ENCODE peak calls at places on chromosome 5, in ten cellular contexts. One of them, this sample, is unnamed.

GRCh38 chr5:67059747-67060490 is 136.7 kb downstream of the CD180 start:
- DNase-seq in HFF-Myc: no peak
- DNase-seq in HCT116: no peak
- DNase-seq in stomach: no peak
- DNase-seq in CD8-positive, alpha-beta T cell: no peak
- DNase-seq in K562: no peak
- DNase-seq in mucosa of descending colon: no peak
- DNase-seq in RWPE2: no peak
- DNase-seq in A549: no peak
- DNase-seq in upper lobe of left lung: no peak
- DNase-seq in this sample: peak

GRCh38 chr5:10682429-10682746 is 78.6 kb downstream of the DAP start:
- DNase-seq in HFF-Myc: no peak
- DNase-seq in HCT116: no peak
- DNase-seq in stomach: no peak
- DNase-seq in CD8-positive, alpha-beta T cell: no peak
- DNase-seq in K562: no peak
- DNase-seq in mucosa of descending colon: no peak
- DNase-seq in RWPE2: peak
- DNase-seq in A549: no peak
- DNase-seq in upper lobe of left lung: peak
- DNase-seq in this sample: no peak

GRCh38 chr5:168471785-168472184 is 14.5 kb upstream of the RARS1 start:
- DNase-seq in HFF-Myc: peak
- DNase-seq in HCT116: no peak
- DNase-seq in stomach: no peak
- DNase-seq in CD8-positive, alpha-beta T cell: no peak
- DNase-seq in K562: no peak
- DNase-seq in mucosa of descending colon: no peak
- DNase-seq in RWPE2: no peak
- DNase-seq in A549: no peak
- DNase-seq in upper lobe of left lung: no peak
- DNase-seq in this sample: no peak

GRCh38 chr5:141100243-141100805 is at the start of gene PCDHB3:
- DNase-seq in HFF-Myc: peak
- DNase-seq in HCT116: peak
- DNase-seq in stomach: no peak
- DNase-seq in CD8-positive, alpha-beta T cell: no peak
- DNase-seq in K562: peak
- DNase-seq in mucosa of descending colon: no peak
- DNase-seq in RWPE2: no peak
- DNase-seq in A549: no peak
- DNase-seq in upper lobe of left lung: no peak
- DNase-seq in this sample: no peak

GRCh38 chr5:34586117-34586885 is 69.8 kb upstream of the RAI14 start:
- DNase-seq in HFF-Myc: no peak
- DNase-seq in HCT116: no peak
- DNase-seq in stomach: no peak
- DNase-seq in CD8-positive, alpha-beta T cell: no peak
- DNase-seq in K562: peak
- DNase-seq in mucosa of descending colon: no peak
- DNase-seq in RWPE2: no peak
- DNase-seq in A549: peak
- DNase-seq in upper lobe of left lung: no peak
- DNase-seq in this sample: no peak

GRCh38 chr5:100623719-100624118 is 88.5 kb downstream of the FAM174A start:
- DNase-seq in HFF-Myc: no peak
- DNase-seq in HCT116: no peak
- DNase-seq in stomach: no peak
- DNase-seq in CD8-positive, alpha-beta T cell: no peak
- DNase-seq in K562: peak
- DNase-seq in mucosa of descending colon: no peak
- DNase-seq in RWPE2: no peak
- DNase-seq in A549: no peak
- DNase-seq in upper lobe of left lung: no peak
- DNase-seq in this sample: peak

GRCh38 chr5:159533197-159533596 is 202.9 kb upstream of the IL12B start:
- DNase-seq in HFF-Myc: no peak
- DNase-seq in HCT116: no peak
- DNase-seq in stomach: no peak
- DNase-seq in CD8-positive, alpha-beta T cell: no peak
- DNase-seq in K562: no peak
- DNase-seq in mucosa of descending colon: no peak
- DNase-seq in RWPE2: no peak
- DNase-seq in A549: no peak
- DNase-seq in upper lobe of left lung: no peak
- DNase-seq in this sample: no peak

GRCh38 chr5:72255237-72255636 is 64.8 kb downstream of the MRPS27 start:
- DNase-seq in HFF-Myc: no peak
- DNase-seq in HCT116: no peak
- DNase-seq in stomach: no peak
- DNase-seq in CD8-positive, alpha-beta T cell: no peak
- DNase-seq in K562: no peak
- DNase-seq in mucosa of descending colon: peak
- DNase-seq in RWPE2: no peak
- DNase-seq in A549: no peak
- DNase-seq in upper lobe of left lung: no peak
- DNase-seq in this sample: no peak

GRCh38 chr5:177403826-177404640 is 3.6 kb upstream of the PFN3 start:
- DNase-seq in HFF-Myc: no peak
- DNase-seq in HCT116: peak
- DNase-seq in stomach: peak
- DNase-seq in CD8-positive, alpha-beta T cell: peak
- DNase-seq in K562: peak
- DNase-seq in mucosa of descending colon: peak
- DNase-seq in RWPE2: peak
- DNase-seq in A549: peak
- DNase-seq in upper lobe of left lung: peak
- DNase-seq in this sample: no peak

GRCh38 chr5:177399903-177400868 is at the start of gene PFN3:
- DNase-seq in HFF-Myc: no peak
- DNase-seq in HCT116: no peak
- DNase-seq in stomach: peak
- DNase-seq in CD8-positive, alpha-beta T cell: no peak
- DNase-seq in K562: no peak
- DNase-seq in mucosa of descending colon: peak
- DNase-seq in RWPE2: no peak
- DNase-seq in A549: no peak
- DNase-seq in upper lobe of left lung: peak
- DNase-seq in this sample: no peak

GRCh38 chr5:177403194-177403825 is 2.8 kb upstream of the PFN3 start:
- DNase-seq in HFF-Myc: no peak
- DNase-seq in HCT116: no peak
- DNase-seq in stomach: peak
- DNase-seq in CD8-positive, alpha-beta T cell: peak
- DNase-seq in K562: peak
- DNase-seq in mucosa of descending colon: peak
- DNase-seq in RWPE2: peak
- DNase-seq in A549: peak
- DNase-seq in upper lobe of left lung: peak
- DNase-seq in this sample: no peak

GRCh38 chr5:177404641-177405134 is 4.2 kb upstream of the PFN3 start:
- DNase-seq in HFF-Myc: no peak
- DNase-seq in HCT116: no peak
- DNase-seq in stomach: no peak
- DNase-seq in CD8-positive, alpha-beta T cell: no peak
- DNase-seq in K562: no peak
- DNase-seq in mucosa of descending colon: no peak
- DNase-seq in RWPE2: no peak
- DNase-seq in A549: no peak
- DNase-seq in upper lobe of left lung: no peak
- DNase-seq in this sample: no peak

DNA sequence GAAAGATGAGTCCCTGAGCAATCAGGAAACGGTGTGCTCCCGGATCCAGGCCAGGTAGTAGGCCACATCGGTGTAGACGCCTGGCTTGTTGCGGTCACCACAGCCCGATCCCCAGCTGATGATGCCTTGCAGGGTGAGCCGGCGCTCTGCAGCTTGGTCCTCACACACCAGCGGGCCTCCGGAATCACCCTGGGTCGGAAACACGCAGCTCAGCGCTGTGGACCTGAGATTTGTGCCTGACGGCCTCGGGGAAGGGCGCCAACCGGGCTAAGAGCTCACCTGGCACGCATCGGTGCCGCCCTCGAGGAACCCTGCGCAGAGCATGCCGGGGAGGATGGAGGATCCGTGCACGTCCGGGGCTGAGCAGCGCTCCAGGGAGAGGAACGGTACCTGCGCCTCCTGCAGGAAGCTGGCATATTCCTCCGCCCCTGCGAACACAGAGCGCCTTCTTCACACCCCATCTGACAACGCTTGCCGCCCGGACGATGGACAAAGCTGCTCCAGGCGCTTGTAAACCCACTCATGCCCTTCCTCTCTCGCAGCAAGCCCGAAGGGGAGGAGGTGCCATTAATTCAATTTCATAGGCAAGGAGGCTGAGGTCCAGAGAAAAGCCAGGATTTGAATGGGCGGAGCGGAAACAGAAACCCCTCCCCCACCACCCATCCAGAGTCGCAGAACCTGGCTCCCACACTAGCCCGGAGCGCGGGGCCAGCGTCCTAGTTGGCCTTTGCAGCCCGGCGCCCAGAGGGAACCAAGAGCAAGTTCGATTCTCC is 2.0 kb upstream of the PFN3 start:
- DNase-seq in HFF-Myc: no peak
- DNase-seq in HCT116: peak
- DNase-seq in stomach: peak
- DNase-seq in CD8-positive, alpha-beta T cell: peak
- DNase-seq in K562: no peak
- DNase-seq in mucosa of descending colon: peak
- DNase-seq in RWPE2: peak
- DNase-seq in A549: peak
- DNase-seq in upper lobe of left lung: peak
- DNase-seq in this sample: no peak
- TF ChIP-seq CTCF in HFF-Myc: peak
- TF ChIP-seq CTCF in HCT116: no peak
- TF ChIP-seq CTCF in stomach: peak
- TF ChIP-seq CTCF in CD8-positive, alpha-beta T cell: no peak
- TF ChIP-seq CTCF in K562: no peak
- TF ChIP-seq CTCF in mucosa of descending colon: peak
- TF ChIP-seq CTCF in RWPE2: peak
- TF ChIP-seq CTCF in A549: peak
- TF ChIP-seq CTCF in upper lobe of left lung: peak
- TF ChIP-seq CTCF in this sample: peak

DNA sequence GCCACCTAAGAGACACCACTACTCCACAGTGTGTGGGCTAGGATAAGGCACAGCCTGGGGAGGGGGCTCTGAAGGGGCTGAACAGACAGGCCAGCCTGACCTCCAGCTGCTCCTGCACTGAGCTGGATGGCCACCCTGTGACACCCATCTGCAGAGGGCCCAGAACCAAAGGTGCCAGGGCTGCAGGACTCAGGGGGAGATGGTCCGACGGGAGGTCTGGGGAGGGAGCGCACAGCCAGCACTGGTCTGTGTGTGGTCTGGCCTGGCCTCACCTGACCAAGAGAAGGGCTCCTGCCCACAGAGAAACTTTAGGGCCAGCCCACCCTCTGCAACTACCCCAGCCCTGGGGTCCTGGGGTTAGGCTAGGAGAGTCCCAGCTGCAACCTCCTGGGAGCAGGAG is 789 bp downstream of the LTC4S start:
- DNase-seq in HFF-Myc: no peak
- DNase-seq in HCT116: no peak
- DNase-seq in stomach: no peak
- DNase-seq in CD8-positive, alpha-beta T cell: no peak
- DNase-seq in K562: no peak
- DNase-seq in mucosa of descending colon: no peak
- DNase-seq in RWPE2: no peak
- DNase-seq in A549: no peak
- DNase-seq in upper lobe of left lung: no peak
- DNase-seq in this sample: no peak
- H3K4me3 ChIP-seq in HFF-Myc: no peak
- H3K4me3 ChIP-seq in HCT116: peak
- H3K4me3 ChIP-seq in stomach: peak
- H3K4me3 ChIP-seq in CD8-positive, alpha-beta T cell: peak
- H3K4me3 ChIP-seq in K562: no peak
- H3K4me3 ChIP-seq in mucosa of descending colon: no peak
- H3K4me3 ChIP-seq in RWPE2: no peak
- H3K4me3 ChIP-seq in A549: no peak
- H3K4me3 ChIP-seq in upper lobe of left lung: no peak
- H3K4me3 ChIP-seq in this sample: no peak

GRCh38 chr5:38438757-38439156 is 117.7 kb downstream of the LIFR start:
- DNase-seq in HFF-Myc: no peak
- DNase-seq in HCT116: no peak
- DNase-seq in stomach: no peak
- DNase-seq in CD8-positive, alpha-beta T cell: no peak
- DNase-seq in K562: no peak
- DNase-seq in mucosa of descending colon: no peak
- DNase-seq in RWPE2: no peak
- DNase-seq in A549: no peak
- DNase-seq in upper lobe of left lung: no peak
- DNase-seq in this sample: no peak

GRCh38 chr5:38431242-38431853 is 125.1 kb downstream of the LIFR start:
- DNase-seq in HFF-Myc: no peak
- DNase-seq in HCT116: no peak
- DNase-seq in stomach: no peak
- DNase-seq in CD8-positive, alpha-beta T cell: no peak
- DNase-seq in K562: no peak
- DNase-seq in mucosa of descending colon: no peak
- DNase-seq in RWPE2: no peak
- DNase-seq in A549: no peak
- DNase-seq in upper lobe of left lung: no peak
- DNase-seq in this sample: no peak

GRCh38 chr5:38434981-38435710 is 121.3 kb downstream of the LIFR start:
- DNase-seq in HFF-Myc: no peak
- DNase-seq in HCT116: no peak
- DNase-seq in stomach: no peak
- DNase-seq in CD8-positive, alpha-beta T cell: no peak
- DNase-seq in K562: no peak
- DNase-seq in mucosa of descending colon: no peak
- DNase-seq in RWPE2: no peak
- DNase-seq in A549: no peak
- DNase-seq in upper lobe of left lung: no peak
- DNase-seq in this sample: no peak

GRCh38 chr5:38433160-38433861 is 123.1 kb downstream of the LIFR start:
- DNase-seq in HFF-Myc: peak
- DNase-seq in HCT116: no peak
- DNase-seq in stomach: no peak
- DNase-seq in CD8-positive, alpha-beta T cell: no peak
- DNase-seq in K562: no peak
- DNase-seq in mucosa of descending colon: no peak
- DNase-seq in RWPE2: no peak
- DNase-seq in A549: no peak
- DNase-seq in upper lobe of left lung: no peak
- DNase-seq in this sample: peak
- TF ChIP-seq CTCF in HFF-Myc: no peak
- TF ChIP-seq CTCF in HCT116: no peak
- TF ChIP-seq CTCF in stomach: no peak
- TF ChIP-seq CTCF in CD8-positive, alpha-beta T cell: no peak
- TF ChIP-seq CTCF in K562: no peak
- TF ChIP-seq CTCF in mucosa of descending colon: no peak
- TF ChIP-seq CTCF in RWPE2: no peak
- TF ChIP-seq CTCF in A549: no peak
- TF ChIP-seq CTCF in upper lobe of left lung: no peak
- TF ChIP-seq CTCF in this sample: peak

GRCh38 chr5:134465856-134466240 is 54.2 kb upstream of the CDKN2AIPNL start:
- DNase-seq in HFF-Myc: peak
- DNase-seq in HCT116: peak
- DNase-seq in stomach: peak
- DNase-seq in CD8-positive, alpha-beta T cell: peak
- DNase-seq in K562: peak
- DNase-seq in mucosa of descending colon: peak
- DNase-seq in RWPE2: peak
- DNase-seq in A549: peak
- DNase-seq in upper lobe of left lung: peak
- DNase-seq in this sample: peak

GRCh38 chr5:134468921-134469400 is 56.5 kb upstream of the JADE2 start:
- DNase-seq in HFF-Myc: no peak
- DNase-seq in HCT116: no peak
- DNase-seq in stomach: no peak
- DNase-seq in CD8-positive, alpha-beta T cell: no peak
- DNase-seq in K562: no peak
- DNase-seq in mucosa of descending colon: no peak
- DNase-seq in RWPE2: peak
- DNase-seq in A549: no peak
- DNase-seq in upper lobe of left lung: no peak
- DNase-seq in this sample: no peak

GRCh38 chr5:134466241-134467069 is 54.8 kb upstream of the CDKN2AIPNL start:
- DNase-seq in HFF-Myc: peak
- DNase-seq in HCT116: peak
- DNase-seq in stomach: peak
- DNase-seq in CD8-positive, alpha-beta T cell: peak
- DNase-seq in K562: peak
- DNase-seq in mucosa of descending colon: peak
- DNase-seq in RWPE2: peak
- DNase-seq in A549: peak
- DNase-seq in upper lobe of left lung: peak
- DNase-seq in this sample: no peak

GRCh38 chr5:134464988-134465855 is 53.5 kb upstream of the CDKN2AIPNL start:
- DNase-seq in HFF-Myc: no peak
- DNase-seq in HCT116: no peak
- DNase-seq in stomach: no peak
- DNase-seq in CD8-positive, alpha-beta T cell: no peak
- DNase-seq in K562: no peak
- DNase-seq in mucosa of descending colon: peak
- DNase-seq in RWPE2: peak
- DNase-seq in A549: no peak
- DNase-seq in upper lobe of left lung: peak
- DNase-seq in this sample: no peak

DNA sequence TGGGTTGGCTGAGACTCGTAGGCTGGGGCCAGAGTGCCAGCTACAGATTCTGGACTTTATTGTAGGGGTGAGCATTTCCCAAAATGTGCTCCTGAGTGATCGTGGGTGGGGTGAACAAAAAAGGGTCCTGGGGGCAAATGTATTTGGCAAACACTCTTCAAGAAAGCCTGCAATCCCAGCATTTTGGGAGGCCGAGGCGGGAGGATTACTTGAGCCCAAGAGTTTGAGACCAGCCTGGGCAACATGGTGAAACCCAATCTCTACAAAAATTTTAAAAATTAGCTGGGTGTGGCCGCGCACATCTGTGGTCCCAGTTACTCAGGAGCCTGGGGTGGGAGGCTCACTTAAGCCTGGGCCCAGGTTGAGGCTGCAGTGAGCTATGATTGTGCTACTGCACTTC is 55.5 kb upstream of the CDKN2AIPNL start:
- DNase-seq in HFF-Myc: no peak
- DNase-seq in HCT116: no peak
- DNase-seq in stomach: no peak
- DNase-seq in CD8-positive, alpha-beta T cell: no peak
- DNase-seq in K562: peak
- DNase-seq in mucosa of descending colon: no peak
- DNase-seq in RWPE2: peak
- DNase-seq in A549: no peak
- DNase-seq in upper lobe of left lung: no peak
- DNase-seq in this sample: no peak
- H3K4me3 ChIP-seq in HFF-Myc: no peak
- H3K4me3 ChIP-seq in HCT116: peak
- H3K4me3 ChIP-seq in stomach: peak
- H3K4me3 ChIP-seq in CD8-positive, alpha-beta T cell: no peak
- H3K4me3 ChIP-seq in K562: no peak
- H3K4me3 ChIP-seq in mucosa of descending colon: no peak
- H3K4me3 ChIP-seq in RWPE2: no peak
- H3K4me3 ChIP-seq in A549: peak
- H3K4me3 ChIP-seq in upper lobe of left lung: no peak
- H3K4me3 ChIP-seq in this sample: no peak